ENCODE peak calls at places on chromosomes 7 and 10, in ten cellular contexts. E is esophagus squamous epithelium; J is stimulated activated CD4-positive, alpha-beta T cell treated with anti-CD3 and anti-CD28 coated beads, TNF-alpha, amount 100 ng/mL, for 24 hours; T is esophagus muscularis mucosa; H is ureter; L is fibroblast of mammary gland; M is activated naive CD4-positive, alpha-beta T cell treated with Interleukin-2 at 50 U/mL for 16 hours; Y is spleen; F is effector CD4-positive, alpha-beta T cell; P is KG1. I is an unnamed sample.

GRCh38 chr7:123535517-123535916 is 1.1 kb upstream of the IQUB start:
- DNase-seq in E (peak), T (no peak), H (no peak), P (no peak), J (no peak), F (no peak), L (no peak), Y (peak), M (no peak), I (no peak)

GRCh38 chr7:43572516-43573049 is 10.3 kb upstream of the STK17A start:
- DNase-seq in Y (no peak), P (peak), L (peak), E (no peak), F (no peak), J (no peak), M (peak), T (peak), H (no peak), I (peak)

GRCh38 chr7:125112741-125113309 is 183.2 kb upstream of the POT1 start:
- DNase-seq in M (no peak), T (no peak), Y (no peak), P (no peak), E (no peak), L (peak), H (no peak), F (no peak), J (no peak), I (peak)

GRCh38 chr10:66925896-66926719 is at the start of gene LRRTM3:
- DNase-seq in T (no peak), M (no peak), P (peak), E (no peak), J (no peak), H (peak), Y (no peak), F (no peak), L (peak), I (peak)

GRCh38 chr7:88758355-88759215 is 915 bp upstream of the ZNF804B start:
- DNase-seq in T (no peak), M (no peak), J (no peak), F (no peak), L (peak), Y (no peak), H (no peak), P (no peak), E (no peak), I (no peak)

GRCh38 chr10:35409094-35409582 is 72.8 kb downstream of the CCNY start:
- DNase-seq in J (no peak), M (no peak), L (peak), F (no peak), Y (no peak), P (no peak), T (no peak), E (no peak), H (no peak), I (peak)

GRCh38 chr10:72333111-72334012 is 21.4 kb downstream of the DNAJB12 start:
- DNase-seq in F (no peak), T (no peak), M (no peak), P (no peak), L (no peak), J (no peak), H (no peak), E (no peak), Y (peak), I (no peak)

GRCh38 chr10:123689880-123690279 is 23.7 kb downstream of the GPR26 start:
- DNase-seq in F (no peak), L (no peak), Y (no peak), J (no peak), E (no peak), T (no peak), H (no peak), M (no peak), P (no peak), I (no peak)

GRCh38 chr10:130137077-130137448 is 872 bp downstream of the GLRX3 start:
- DNase-seq in E (no peak), H (no peak), L (peak), J (no peak), P (no peak), F (no peak), M (no peak), T (no peak), Y (no peak), I (peak)

GRCh38 chr7:28364082-28364481 is 48.2 kb upstream of the CREB5 start:
- DNase-seq in F (no peak), Y (no peak), P (no peak), T (no peak), M (no peak), J (no peak), L (peak), H (no peak), E (no peak), I (no peak)

GRCh38 chr10:25565570-25565969 is 368.5 kb upstream of the MYO3A start:
- DNase-seq in T (no peak), E (no peak), F (no peak), Y (no peak), L (no peak), H (no peak), P (no peak), J (no peak), M (no peak), I (no peak)

I was measured in HCEC 1CT.